ENCODE peak calls at places on chromosomes 5 and 9, in four cellular contexts. G is stimulated activated CD8-positive, alpha-beta memory T cell treated with anti-CD3 and anti-CD28 coated beads, Interleukin-2, amount 100 ng/mL, for 48 hours; K is HEK293T; C is hepatocyte. I is an unnamed sample.

GRCh38 chr9:74570879-74571512 is 73.9 kb downstream of the RORB start:
- DNase-seq in G (no peak), K (peak), C (peak), I (peak)

GRCh38 chr9:15642369-15642962 is 89.6 kb downstream of the CCDC171 start:
- DNase-seq in G (no peak), K (peak), C (peak), I (no peak)

GRCh38 chr5:114362977-114363721 is 1.3 kb downstream of the KCNN2 start:
- DNase-seq in G (no peak), K (no peak), C (peak), I (no peak)

GRCh38 chr9:114908104-114908621 is 22.2 kb downstream of the TNFSF8 start:
- DNase-seq in G (no peak), K (no peak), C (peak), I (peak)

GRCh38 chr5:17443333-17444125 is 54.5 kb upstream of the TAF11L2 start:
- DNase-seq in G (no peak), K (no peak), C (no peak), I (no peak)

GRCh38 chr9:38620483-38621433 is at the start of gene ANKRD18A:
- DNase-seq in G (peak), K (peak), C (peak), I (peak)

GRCh38 chr5:55031492-55031891 is 7.4 kb downstream of the GZMK start:
- DNase-seq in G (no peak), K (no peak), C (no peak), I (no peak)

GRCh38 chr5:75666801-75667200 is 50.4 kb downstream of the POC5 start:
- DNase-seq in G (no peak), K (no peak), C (no peak), I (no peak)

GRCh38 chr9:96107436-96107835 is 194.5 kb downstream of the HSD17B3 start:
- DNase-seq in G (no peak), K (no peak), C (no peak), I (no peak)

GRCh38 chr9:131841765-131842318 is 102.0 kb upstream of the RAPGEF1 start:
- DNase-seq in G (no peak), K (no peak), C (no peak), I (no peak)

GRCh38 chr5:80659111-80659510 is 4.3 kb upstream of the DHFR start:
- DNase-seq in G (no peak), K (no peak), C (no peak), I (no peak)

GRCh38 chr9:3880851-3881250 is 355.1 kb upstream of the RFX3 start:
- DNase-seq in G (no peak), K (no peak), C (no peak), I (no peak)

GRCh38 chr9:100111235-100111634 is 12.2 kb downstream of the INVS start:
- DNase-seq in G (no peak), K (no peak), C (peak), I (no peak)

I was measured in Calu3.